ENCODE peak calls at places on chromosome 10, in eight cellular contexts. D, A, R, U, G, O, T and Q are unnamed samples.

GRCh38 chr10:73814896-73815718 is 3.7 kb upstream of the NDST2 start:
- DNase-seq in D (no peak), A (peak), R (no peak), U (no peak), G (no peak), O (no peak), T (no peak), Q (peak)

GRCh38 chr10:77445562-77445961 is 192.0 kb downstream of the KCNMA1 start:
- DNase-seq in D (no peak), A (no peak), R (no peak), U (no peak), G (no peak), O (no peak), T (no peak), Q (no peak)

GRCh38 chr10:95559466-95559865 is 1.7 kb downstream of the SORBS1 start:
- DNase-seq in D (peak), A (no peak), R (no peak), U (no peak), G (no peak), O (no peak), T (no peak), Q (no peak)

GRCh38 chr10:49562893-49563292 is 24.0 kb upstream of the ERCC6 start:
- DNase-seq in D (no peak), A (no peak), R (peak), U (no peak), G (no peak), O (no peak), T (no peak), Q (no peak)

GRCh38 chr10:129371543-129371942 is 95.5 kb upstream of the MGMT start:
- DNase-seq in D (no peak), A (no peak), R (no peak), U (no peak), G (no peak), O (no peak), T (no peak), Q (no peak)

GRCh38 chr10:88983206-88983605 is 7.4 kb upstream of the FAS start:
- DNase-seq in D (no peak), A (no peak), R (no peak), U (no peak), G (no peak), O (no peak), T (no peak), Q (peak)

GRCh38 chr10:102523250-102524029 is 19.7 kb downstream of the SUFU start:
- DNase-seq in D (no peak), A (no peak), R (peak), U (no peak), G (peak), O (no peak), T (no peak), Q (no peak)

GRCh38 chr10:29473411-29474100 is 161.2 kb downstream of the SVIL start:
- DNase-seq in D (no peak), A (no peak), R (peak), U (no peak), G (no peak), O (no peak), T (no peak), Q (no peak)

GRCh38 chr10:129937351-129937751 is 26.7 kb downstream of the EBF3 start:
- DNase-seq in D (no peak), A (no peak), R (no peak), U (no peak), G (no peak), O (no peak), T (no peak), Q (no peak)

GRCh38 chr10:89547853-89548513 is 12.6 kb upstream of the SLC16A12 start:
- DNase-seq in D (no peak), A (no peak), R (no peak), U (no peak), G (no peak), O (no peak), T (no peak), Q (no peak)

GRCh38 chr10:109887776-109888175 is 35.5 kb downstream of the XPNPEP1 start:
- DNase-seq in D (no peak), A (no peak), R (no peak), U (no peak), G (no peak), O (no peak), T (no peak), Q (no peak)

GRCh38 chr10:12566161-12567115 is 217.1 kb downstream of the CAMK1D start:
- DNase-seq in D (no peak), A (no peak), R (no peak), U (no peak), G (no peak), O (no peak), T (no peak), Q (no peak)

GRCh38 chr10:93992400-93993030 is 1.2 kb upstream of the PLCE1 start:
- DNase-seq in D (no peak), A (no peak), R (no peak), U (no peak), G (no peak), O (no peak), T (no peak), Q (no peak)

GRCh38 chr10:120746016-120746755 is 105.0 kb upstream of the WDR11 start:
- DNase-seq in D (no peak), A (no peak), R (no peak), U (no peak), G (no peak), O (no peak), T (no peak), Q (no peak)

GRCh38 chr10:1206101-1206500 is 149.9 kb downstream of the WDR37 start:
- DNase-seq in D (no peak), A (no peak), R (no peak), U (no peak), G (no peak), O (no peak), T (no peak), Q (no peak)

GRCh38 chr10:125548878-125549277 is 134.1 kb downstream of the TEX36 start:
- DNase-seq in D (no peak), A (no peak), R (no peak), U (no peak), G (no peak), O (no peak), T (no peak), Q (no peak)

GRCh38 chr10:49429458-49429857 is 33.6 kb upstream of the DRGX start:
- DNase-seq in D (no peak), A (no peak), R (no peak), U (no peak), G (no peak), O (no peak), T (no peak), Q (no peak)

GRCh38 chr10:113720386-113720785 is 31.1 kb upstream of the PLEKHS1 start:
- DNase-seq in D (no peak), A (no peak), R (no peak), U (no peak), G (no peak), O (no peak), T (no peak), Q (no peak)

GRCh38 chr10:22712959-22713852 is 1.2 kb downstream of the PIP4K2A start:
- DNase-seq in D (peak), A (peak), R (peak), U (peak), G (no peak), O (peak), T (peak), Q (peak)

GRCh38 chr10:96975083-96975482 is 143.0 kb downstream of the LCOR start:
- DNase-seq in D (no peak), A (no peak), R (no peak), U (no peak), G (no peak), O (no peak), T (no peak), Q (peak)

GRCh38 chr10:119933179-119933578 is 40.6 kb downstream of the SEC23IP start:
- DNase-seq in D (no peak), A (no peak), R (peak), U (no peak), G (no peak), O (no peak), T (no peak), Q (no peak)

GRCh38 chr10:88254091-88254490 is 329.0 kb downstream of the RNLS start:
- DNase-seq in D (no peak), A (no peak), R (peak), U (no peak), G (no peak), O (no peak), T (no peak), Q (no peak)

GRCh38 chr10:122001698-122002097 is 12.7 kb downstream of the TACC2 start:
- DNase-seq in D (no peak), A (no peak), R (no peak), U (no peak), G (no peak), O (no peak), T (no peak), Q (no peak)

GRCh38 chr10:74813860-74814259 is 12.5 kb upstream of the KAT6B start:
- DNase-seq in D (peak), A (no peak), R (no peak), U (no peak), G (no peak), O (no peak), T (no peak), Q (no peak)

GRCh38 chr10:119786117-119786769 is 60.4 kb downstream of the INPP5F start:
- DNase-seq in D (no peak), A (no peak), R (peak), U (no peak), G (no peak), O (no peak), T (no peak), Q (no peak)

GRCh38 chr10:129741978-129742741 is 221.9 kb downstream of the EBF3 start:
- DNase-seq in D (no peak), A (no peak), R (no peak), U (no peak), G (peak), O (no peak), T (no peak), Q (no peak)

GRCh38 chr10:79246209-79246581 is 101.1 kb upstream of the PPIF start:
- DNase-seq in D (peak), A (peak), R (peak), U (no peak), G (no peak), O (no peak), T (no peak), Q (no peak)

GRCh38 chr10:17425584-17426262 is 28.7 kb downstream of the ST8SIA6 start:
- DNase-seq in D (no peak), A (no peak), R (no peak), U (no peak), G (no peak), O (peak), T (peak), Q (no peak)

GRCh38 chr10:30863516-30864210 is 168.0 kb downstream of the ZNF438 start:
- DNase-seq in D (no peak), A (no peak), R (peak), U (no peak), G (no peak), O (no peak), T (no peak), Q (no peak)

GRCh38 chr10:31171402-31172120 is 139.9 kb upstream of the ZNF438 start:
- DNase-seq in D (no peak), A (no peak), R (peak), U (no peak), G (no peak), O (no peak), T (no peak), Q (no peak)

GRCh38 chr10:7192831-7193348 is 217.9 kb downstream of the SFMBT2 start:
- DNase-seq in D (no peak), A (no peak), R (no peak), U (no peak), G (no peak), O (peak), T (peak), Q (no peak)

GRCh38 chr10:53063805-53064204 is 291.2 kb upstream of the MBL2 start:
- DNase-seq in D (no peak), A (no peak), R (no peak), U (no peak), G (no peak), O (no peak), T (no peak), Q (no peak)

GRCh38 chr10:73771722-73772279 is 10.0 kb upstream of the CHCHD1 start:
- DNase-seq in D (peak), A (no peak), R (peak), U (peak), G (no peak), O (peak), T (peak), Q (peak)

GRCh38 chr10:55500931-55501559 is 700.0 kb upstream of the PCDH15 start:
- DNase-seq in D (peak), A (no peak), R (peak), U (no peak), G (no peak), O (no peak), T (no peak), Q (peak)

GRCh38 chr10:9823268-9823930 is 1194.3 kb upstream of the CELF2 start:
- DNase-seq in D (no peak), A (no peak), R (no peak), U (no peak), G (no peak), O (no peak), T (no peak), Q (peak)

GRCh38 chr10:126933116-126933515 is 27.9 kb downstream of the DOCK1 start:
- DNase-seq in D (no peak), A (no peak), R (no peak), U (no peak), G (no peak), O (no peak), T (no peak), Q (no peak)

GRCh38 chr10:77506517-77506916 is 131.1 kb downstream of the KCNMA1 start:
- DNase-seq in D (no peak), A (no peak), R (peak), U (no peak), G (no peak), O (no peak), T (no peak), Q (no peak)

GRCh38 chr10:131047501-131047900 is 264.0 kb downstream of the TCERG1L start:
- DNase-seq in D (no peak), A (no peak), R (no peak), U (no peak), G (no peak), O (no peak), T (no peak), Q (no peak)

GRCh38 chr10:5599613-5600520 is 66.5 kb downstream of the ASB13 start:
- DNase-seq in D (no peak), A (no peak), R (no peak), U (no peak), G (peak), O (no peak), T (no peak), Q (no peak)